ENCODE peak calls at places on chromosomes 3 and 15, in nine cellular contexts. One of them, this sample, is unnamed.

GRCh38 chr15:57732526-57733331 is 26.2 kb downstream of the POLR2M start:
- DNase-seq in choroid plexus epithelial cell: peak; percentile 79
- DNase-seq in astrocyte of the spinal cord: peak; percentile 59
- DNase-seq in GM12865: peak; percentile 47
- DNase-seq in K562: peak; percentile 56
- DNase-seq in astrocyte: peak; percentile 35
- DNase-seq in left lung: no peak
- DNase-seq in mammary epithelial cell: peak; percentile 45
- DNase-seq in type B pancreatic cell: no peak
- DNase-seq in this sample: peak; percentile 69

GRCh38 chr15:80699981-80700380 is 4.9 kb downstream of the ABHD17C start:
- DNase-seq in choroid plexus epithelial cell: no peak
- DNase-seq in astrocyte of the spinal cord: peak; percentile 14
- DNase-seq in GM12865: no peak
- DNase-seq in K562: no peak
- DNase-seq in astrocyte: peak; percentile 13
- DNase-seq in left lung: no peak
- DNase-seq in mammary epithelial cell: no peak
- DNase-seq in type B pancreatic cell: no peak
- DNase-seq in this sample: no peak

GRCh38 chr15:26628879-26629529 is 143.9 kb downstream of the GABRB3 start:
- DNase-seq in choroid plexus epithelial cell: no peak
- DNase-seq in astrocyte of the spinal cord: no peak
- DNase-seq in GM12865: no peak
- DNase-seq in K562: peak; percentile 75
- DNase-seq in astrocyte: peak; percentile 34
- DNase-seq in left lung: peak; percentile 77
- DNase-seq in mammary epithelial cell: no peak
- DNase-seq in type B pancreatic cell: no peak
- DNase-seq in this sample: peak; percentile 23

GRCh38 chr3:97793415-97794019 is 28.3 kb upstream of the CRYBG3 start:
- DNase-seq in choroid plexus epithelial cell: peak; percentile 81
- DNase-seq in astrocyte of the spinal cord: peak; percentile 59
- DNase-seq in GM12865: peak; percentile 69
- DNase-seq in K562: peak; percentile 7
- DNase-seq in astrocyte: peak; percentile 19
- DNase-seq in left lung: no peak
- DNase-seq in mammary epithelial cell: peak; percentile 42
- DNase-seq in type B pancreatic cell: no peak
- DNase-seq in this sample: peak; percentile 2

GRCh38 chr3:50516048-50516871 is 12.8 kb upstream of the CACNA2D2 start:
- DNase-seq in choroid plexus epithelial cell: peak; percentile 41
- DNase-seq in astrocyte of the spinal cord: peak; percentile 9
- DNase-seq in GM12865: no peak
- DNase-seq in K562: peak; percentile 20
- DNase-seq in astrocyte: no peak
- DNase-seq in left lung: no peak
- DNase-seq in mammary epithelial cell: no peak
- DNase-seq in type B pancreatic cell: peak; percentile 78
- DNase-seq in this sample: no peak

GRCh38 chr3:111739241-111739952 is 119.7 kb upstream of the PHLDB2 start:
- DNase-seq in choroid plexus epithelial cell: peak; percentile 65
- DNase-seq in astrocyte of the spinal cord: peak; percentile 81
- DNase-seq in GM12865: no peak
- DNase-seq in K562: no peak
- DNase-seq in astrocyte: peak; percentile 87
- DNase-seq in left lung: no peak
- DNase-seq in mammary epithelial cell: peak; percentile 98
- DNase-seq in type B pancreatic cell: no peak
- DNase-seq in this sample: no peak

GRCh38 chr15:71730277-71731144 is 79.8 kb upstream of the NR2E3 start:
- DNase-seq in choroid plexus epithelial cell: peak; percentile 86
- DNase-seq in astrocyte of the spinal cord: peak; percentile 69
- DNase-seq in GM12865: peak; percentile 79
- DNase-seq in K562: peak; percentile 55
- DNase-seq in astrocyte: peak; percentile 48
- DNase-seq in left lung: no peak
- DNase-seq in mammary epithelial cell: peak; percentile 45
- DNase-seq in type B pancreatic cell: no peak
- DNase-seq in this sample: peak; percentile 50

GRCh38 chr3:192090586-192090985 is 629.6 kb downstream of the PYDC2 start:
- DNase-seq in choroid plexus epithelial cell: no peak
- DNase-seq in astrocyte of the spinal cord: peak; percentile 12
- DNase-seq in GM12865: peak; percentile 35
- DNase-seq in K562: no peak
- DNase-seq in astrocyte: no peak
- DNase-seq in left lung: no peak
- DNase-seq in mammary epithelial cell: no peak
- DNase-seq in type B pancreatic cell: no peak
- DNase-seq in this sample: no peak

GRCh38 chr3:151538706-151539403 is 78.0 kb upstream of the IGSF10 start:
- DNase-seq in choroid plexus epithelial cell: peak; percentile 65
- DNase-seq in astrocyte of the spinal cord: peak; percentile 39
- DNase-seq in GM12865: no peak
- DNase-seq in K562: peak; percentile 27
- DNase-seq in astrocyte: peak; percentile 27
- DNase-seq in left lung: no peak
- DNase-seq in mammary epithelial cell: no peak
- DNase-seq in type B pancreatic cell: no peak
- DNase-seq in this sample: no peak

GRCh38 chr3:110955301-110955880 is 116.2 kb upstream of the NECTIN3 start:
- DNase-seq in choroid plexus epithelial cell: peak; percentile 73
- DNase-seq in astrocyte of the spinal cord: peak; percentile 49
- DNase-seq in GM12865: no peak
- DNase-seq in K562: no peak
- DNase-seq in astrocyte: peak; percentile 14
- DNase-seq in left lung: no peak
- DNase-seq in mammary epithelial cell: no peak
- DNase-seq in type B pancreatic cell: no peak
- DNase-seq in this sample: no peak

GRCh38 chr15:38174691-38175090 is 77.9 kb upstream of the SPRED1 start:
- DNase-seq in choroid plexus epithelial cell: no peak
- DNase-seq in astrocyte of the spinal cord: no peak
- DNase-seq in GM12865: no peak
- DNase-seq in K562: no peak
- DNase-seq in astrocyte: no peak
- DNase-seq in left lung: no peak
- DNase-seq in mammary epithelial cell: no peak
- DNase-seq in type B pancreatic cell: no peak
- DNase-seq in this sample: no peak

GRCh38 chr15:38176696-38177095 is 75.9 kb upstream of the SPRED1 start:
- DNase-seq in choroid plexus epithelial cell: peak; percentile 13
- DNase-seq in astrocyte of the spinal cord: peak; percentile 23
- DNase-seq in GM12865: no peak
- DNase-seq in K562: no peak
- DNase-seq in astrocyte: no peak
- DNase-seq in left lung: no peak
- DNase-seq in mammary epithelial cell: no peak
- DNase-seq in type B pancreatic cell: no peak
- DNase-seq in this sample: no peak

GRCh38 chr15:38176155-38176554 is 76.5 kb upstream of the SPRED1 start:
- DNase-seq in choroid plexus epithelial cell: peak; percentile 72
- DNase-seq in astrocyte of the spinal cord: peak; percentile 83
- DNase-seq in GM12865: peak; percentile 79
- DNase-seq in K562: no peak
- DNase-seq in astrocyte: peak; percentile 83
- DNase-seq in left lung: no peak
- DNase-seq in mammary epithelial cell: peak; percentile 35
- DNase-seq in type B pancreatic cell: no peak
- DNase-seq in this sample: no peak
- TF ChIP-seq CTCF in choroid plexus epithelial cell: no peak
- TF ChIP-seq CTCF in astrocyte of the spinal cord: no peak
- TF ChIP-seq CTCF in GM12865: no peak
- TF ChIP-seq CTCF in K562: no peak
- TF ChIP-seq CTCF in astrocyte: no peak
- TF ChIP-seq CTCF in left lung: no peak
- TF ChIP-seq CTCF in mammary epithelial cell: no peak
- TF ChIP-seq CTCF in type B pancreatic cell: no peak
- TF ChIP-seq CTCF in this sample: no peak

DNA sequence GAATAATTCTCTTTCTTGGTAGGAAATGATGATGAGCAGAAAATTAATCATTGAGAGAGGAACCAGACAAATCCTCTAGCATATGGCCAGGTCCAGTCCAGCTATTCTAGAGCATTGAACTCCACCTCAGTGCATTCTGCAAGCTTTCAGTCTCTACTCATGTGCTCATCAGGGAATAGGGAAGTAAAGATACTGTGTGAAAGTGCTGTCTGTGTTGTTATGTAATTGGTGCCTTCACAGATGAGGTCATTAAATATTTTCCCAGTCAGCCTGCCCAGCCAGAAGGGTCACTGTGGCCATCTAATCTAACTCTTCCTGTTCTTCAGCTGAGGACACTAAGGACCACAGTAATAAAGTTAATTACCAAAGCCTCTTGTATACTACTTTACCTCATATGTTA is 28.2 kb downstream of the C3orf62 start:
- DNase-seq in choroid plexus epithelial cell: peak; percentile 66
- DNase-seq in astrocyte of the spinal cord: no peak
- DNase-seq in GM12865: peak; percentile 12
- DNase-seq in K562: no peak
- DNase-seq in astrocyte: no peak
- DNase-seq in left lung: no peak
- DNase-seq in mammary epithelial cell: peak; percentile 32
- DNase-seq in type B pancreatic cell: no peak
- DNase-seq in this sample: no peak
- TF ChIP-seq CTCF in choroid plexus epithelial cell: no peak
- TF ChIP-seq CTCF in astrocyte of the spinal cord: no peak
- TF ChIP-seq CTCF in GM12865: no peak
- TF ChIP-seq CTCF in K562: no peak
- TF ChIP-seq CTCF in astrocyte: no peak
- TF ChIP-seq CTCF in left lung: no peak
- TF ChIP-seq CTCF in mammary epithelial cell: no peak
- TF ChIP-seq CTCF in type B pancreatic cell: no peak
- TF ChIP-seq CTCF in this sample: no peak

DNA sequence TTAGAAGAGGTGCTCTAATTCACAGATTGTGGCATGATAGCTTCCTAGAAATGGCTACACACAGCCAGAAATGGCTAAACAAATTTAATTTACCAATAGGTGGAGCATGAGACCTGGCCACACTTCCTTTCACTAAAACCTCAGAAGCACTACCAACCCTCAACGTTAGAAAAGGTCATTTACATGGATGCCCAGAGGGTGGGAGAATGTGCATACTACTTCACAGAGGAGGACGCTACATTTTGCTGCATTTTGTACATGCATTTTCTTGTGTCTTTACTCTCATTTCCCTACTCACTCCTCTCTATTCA is 40.2 kb downstream of the C2CD4B start:
- DNase-seq in choroid plexus epithelial cell: no peak
- DNase-seq in astrocyte of the spinal cord: no peak
- DNase-seq in GM12865: peak; percentile 41
- DNase-seq in K562: no peak
- DNase-seq in astrocyte: no peak
- DNase-seq in left lung: no peak
- DNase-seq in mammary epithelial cell: no peak
- DNase-seq in type B pancreatic cell: no peak
- DNase-seq in this sample: no peak
- TF ChIP-seq CTCF in choroid plexus epithelial cell: no peak
- TF ChIP-seq CTCF in astrocyte of the spinal cord: no peak
- TF ChIP-seq CTCF in GM12865: no peak
- TF ChIP-seq CTCF in K562: no peak
- TF ChIP-seq CTCF in astrocyte: no peak
- TF ChIP-seq CTCF in left lung: no peak
- TF ChIP-seq CTCF in mammary epithelial cell: no peak
- TF ChIP-seq CTCF in type B pancreatic cell: no peak
- TF ChIP-seq CTCF in this sample: no peak

DNA sequence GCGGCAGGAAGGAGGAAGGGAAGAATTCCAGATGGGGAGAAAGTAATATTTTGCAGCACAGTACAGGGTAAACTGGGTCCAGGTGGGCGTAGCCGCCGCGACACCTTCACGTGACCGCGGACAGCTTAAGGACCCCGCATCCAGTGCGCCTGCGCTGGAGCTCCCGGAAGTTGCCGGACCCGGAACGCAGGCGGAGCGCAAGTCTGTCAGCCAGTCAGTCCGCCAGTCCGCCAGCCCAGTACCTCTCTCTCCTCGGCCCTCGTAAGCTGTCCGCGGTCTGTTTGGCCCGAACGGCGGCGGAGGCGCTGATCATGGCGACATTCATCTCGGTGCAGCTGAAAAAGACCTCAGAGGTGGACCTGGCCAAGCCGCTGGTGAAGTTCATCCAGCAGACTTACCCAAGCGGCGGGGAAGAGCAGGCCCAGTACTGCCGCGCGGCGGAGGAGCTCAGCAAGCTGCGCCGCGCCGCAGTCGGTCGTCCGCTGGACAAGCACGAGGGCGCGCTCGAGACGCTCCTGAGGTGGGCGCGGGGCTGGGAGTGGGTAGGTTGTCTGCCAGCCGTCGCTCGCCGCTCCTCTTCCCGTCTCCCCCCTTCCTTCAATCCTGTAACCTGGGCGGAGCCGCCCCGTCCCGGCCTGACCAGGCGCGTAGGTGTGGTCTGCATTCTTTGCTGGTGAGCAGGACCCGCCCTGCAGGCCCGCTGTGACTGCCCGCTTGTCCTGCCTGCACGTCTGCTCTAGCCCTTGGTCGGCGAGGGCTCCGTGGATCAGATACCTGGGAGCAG is at the start of gene PDCD6IP:
- DNase-seq in choroid plexus epithelial cell: peak; percentile 94
- DNase-seq in astrocyte of the spinal cord: peak; percentile 96
- DNase-seq in GM12865: peak; percentile 96
- DNase-seq in K562: peak; percentile 97
- DNase-seq in astrocyte: peak; percentile 88
- DNase-seq in left lung: peak; percentile 98
- DNase-seq in mammary epithelial cell: peak; percentile 96
- DNase-seq in type B pancreatic cell: peak; percentile 92
- DNase-seq in this sample: peak; percentile 92
- TF ChIP-seq CTCF in choroid plexus epithelial cell: peak; percentile 37
- TF ChIP-seq CTCF in astrocyte of the spinal cord: peak; percentile 21
- TF ChIP-seq CTCF in GM12865: peak; percentile 23
- TF ChIP-seq CTCF in K562: peak; percentile 34
- TF ChIP-seq CTCF in astrocyte: no peak
- TF ChIP-seq CTCF in left lung: peak; percentile 13
- TF ChIP-seq CTCF in mammary epithelial cell: no peak
- TF ChIP-seq CTCF in type B pancreatic cell: peak; percentile 48
- TF ChIP-seq CTCF in this sample: peak; percentile 35

This sample was measured in activated CD8-positive, alpha-beta T cell treated with anti-CD3 and anti-CD28 coated beads for 36 hours.